ENCODE peak calls at places on chromosomes 3 and 15, in five cellular contexts. I, U, P, X and V are unnamed samples.

GRCh38 chr15:100663066-100663465 is 60.7 kb downstream of the ASB7 start:
- ATAC-seq in P (no peak), U (peak), I (peak), X (no peak), V (no peak)

GRCh38 chr3:17044844-17045243 is 160.1 kb downstream of the PLCL2 start:
- ATAC-seq in U (no peak), I (no peak), P (peak), X (no peak), V (no peak)

GRCh38 chr3:42556089-42556632 is 25.6 kb downstream of the SEC22C start:
- ATAC-seq in X (peak), U (no peak), I (no peak), P (peak), V (no peak)

GRCh38 chr3:181363231-181363630 is 348.5 kb upstream of the SOX2 start:
- ATAC-seq in U (no peak), X (no peak), I (no peak), P (no peak), V (no peak)

GRCh38 chr15:73647259-73648026 is 14.3 kb upstream of the NPTN start:
- ATAC-seq in P (no peak), I (no peak), X (no peak), U (no peak), V (no peak)

GRCh38 chr3:67653425-67654098 is 850 bp downstream of the SUCLG2 start:
- ATAC-seq in X (no peak), U (peak), I (peak), P (peak), V (no peak)

GRCh38 chr3:62378329-62378789 is 5.0 kb upstream of the FEZF2 start:
- ATAC-seq in I (no peak), X (no peak), U (no peak), P (no peak), V (no peak)

GRCh38 chr3:142992323-142992722 is 9.0 kb upstream of the U2SURP start:
- ATAC-seq in X (no peak), U (peak), P (no peak), I (no peak), V (no peak)

GRCh38 chr3:44289882-44290462 is 48.3 kb downstream of the TOPAZ1 start:
- ATAC-seq in U (no peak), P (no peak), I (peak), X (no peak), V (no peak)

GRCh38 chr3:51974963-51975856 is at the start of gene ABHD14A:
- ATAC-seq in I (peak), U (peak), X (peak), P (peak), V (peak)
- TF ChIP-seq EP300 in I (peak), U (no peak), X (no peak), P (no peak), V (no peak)

DNA sequence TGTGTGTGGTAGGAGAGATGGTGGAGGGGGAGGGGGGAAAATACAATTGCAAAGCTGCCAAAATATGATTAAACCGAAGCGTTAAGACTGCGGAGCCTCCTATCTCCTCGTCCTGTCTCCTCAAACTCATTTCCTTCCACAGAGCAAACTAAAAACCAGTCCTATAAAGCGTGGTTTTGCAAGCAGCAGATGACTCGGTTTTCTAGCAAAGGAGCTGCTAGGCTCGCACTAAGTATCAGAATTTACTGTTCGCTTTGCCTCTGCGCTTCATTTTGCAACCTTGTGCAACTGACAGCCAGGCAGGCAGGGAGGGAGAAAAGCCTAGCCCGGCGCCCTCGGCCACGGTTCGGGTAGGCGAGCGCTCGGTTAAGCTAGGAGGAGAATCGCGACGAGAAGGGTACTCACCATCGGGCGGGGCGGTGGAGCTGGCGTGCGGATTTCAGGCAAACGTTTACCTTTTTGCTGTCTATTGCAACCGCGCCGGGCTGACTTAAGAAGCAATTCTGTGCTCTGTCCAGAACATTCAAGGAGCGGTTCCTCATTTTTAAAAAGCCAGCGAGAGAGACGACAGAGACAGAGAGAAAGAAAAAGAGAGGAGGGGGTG is 3.8 kb upstream of the NR2F2 start:
- ATAC-seq in X (peak), P (peak), I (peak), U (peak), V (no peak)
- TF ChIP-seq POLR2AphosphoS5 in X (no peak), P (no peak), I (no peak), U (no peak), V (peak)

GRCh38 chr3:70580021-70580420 is 267.6 kb upstream of the MDFIC2 start:
- ATAC-seq in X (no peak), P (no peak), I (no peak), U (no peak), V (no peak)

DNA sequence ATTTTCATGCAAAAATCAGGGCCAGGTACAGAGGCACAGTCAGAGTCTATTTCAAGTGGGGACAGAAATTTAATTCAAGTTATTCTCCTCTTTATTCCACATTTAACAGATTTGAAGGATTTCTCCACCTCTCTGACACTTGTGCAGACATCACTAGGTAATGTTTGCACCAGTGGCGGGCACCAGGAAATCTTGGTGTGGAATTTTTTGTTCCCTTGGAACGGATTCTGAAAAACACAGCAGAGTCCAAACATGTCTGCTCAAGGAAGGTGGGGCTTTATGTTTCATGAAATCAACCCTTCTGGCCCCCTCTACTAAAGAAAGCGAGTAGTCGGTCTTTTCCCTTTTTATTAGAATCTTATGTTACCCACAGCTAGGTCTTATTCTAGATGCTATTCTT is 271.2 kb upstream of the MDFIC2 start:
- ATAC-seq in I (no peak), U (no peak), P (no peak), X (no peak), V (no peak)
- TF ChIP-seq EP300 in I (no peak), U (no peak), P (no peak), X (no peak), V (no peak)

DNA sequence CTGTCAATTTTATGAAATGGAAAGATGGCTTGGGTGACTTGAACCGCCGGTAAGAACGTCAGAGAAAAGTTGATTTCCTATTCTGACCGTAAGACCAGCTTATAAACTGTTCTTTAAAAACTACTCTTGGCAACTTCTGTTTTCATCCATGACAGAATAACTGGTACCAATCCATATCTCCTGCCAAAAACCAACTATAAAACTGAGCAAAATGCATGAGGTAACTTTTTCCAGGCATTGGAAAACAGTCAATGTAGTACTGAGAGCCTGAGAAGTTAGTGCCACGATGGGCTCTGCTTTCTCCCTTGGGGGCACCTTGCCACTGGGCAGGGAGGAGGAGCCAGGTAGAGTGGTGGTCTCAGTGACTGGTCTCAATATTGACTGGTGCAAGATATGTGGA is 615.2 kb upstream of the TBL1XR1 start:
- ATAC-seq in U (no peak), X (no peak), P (no peak), I (no peak), V (no peak)
- TF ChIP-seq POLR2AphosphoS5 in U (no peak), X (no peak), P (no peak), I (no peak), V (no peak)

GRCh38 chr15:70101459-70102113 is 3.9 kb upstream of the TLE3 start:
- ATAC-seq in I (peak), P (no peak), U (no peak), X (no peak), V (no peak)
- TF ChIP-seq EP300 in I (no peak), P (no peak), U (no peak), X (no peak), V (no peak)

GRCh38 chr15:23397779-23398178 is 43.2 kb downstream of the GOLGA8S start:
- ATAC-seq in P (no peak), U (no peak), X (no peak), I (no peak), V (no peak)
- TF ChIP-seq POLR2AphosphoS5 in P (no peak), U (no peak), X (no peak), I (no peak), V (no peak)